ENCODE peak calls at places on chromosomes 11 and 22, in four cellular contexts. L, M, V and E are unnamed samples.

GRCh38 chr22:32623943-32624342 is 149.3 kb downstream of the FBXO7 start:
- DNase-seq in L (peak; percentile 77), M (no peak), V (no peak), E (no peak)

GRCh38 chr22:39651783-39652058 is 81.2 kb downstream of the CACNA1I start:
- DNase-seq in L (no peak), M (no peak), V (no peak), E (no peak)

GRCh38 chr22:26124991-26125725 is 44.1 kb upstream of the SEZ6L start:
- DNase-seq in L (no peak), M (no peak), V (no peak), E (no peak)

GRCh38 chr11:88454881-88455280 is 117.3 kb upstream of the CTSC start:
- DNase-seq in L (no peak), M (no peak), V (no peak), E (no peak)

GRCh38 chr11:127334466-127334865 is 333.9 kb upstream of the KIRREL3 start:
- DNase-seq in L (no peak), M (no peak), V (no peak), E (no peak)

GRCh38 chr11:64304316-64305072 is 830 bp upstream of the ESRRA start:
- DNase-seq in L (peak; percentile 88), M (peak; percentile 92), V (peak; percentile 98), E (peak; percentile 53)

GRCh38 chr11:59776210-59777066 is 21.3 kb downstream of the STX3 start:
- DNase-seq in L (no peak), M (no peak), V (peak; percentile 96), E (no peak)

GRCh38 chr22:45544588-45545170 is 42.0 kb downstream of the FBLN1 start:
- DNase-seq in L (no peak), M (no peak), V (no peak), E (no peak)

GRCh38 chr22:50701076-50701419 is 28.4 kb downstream of the SHANK3 start:
- DNase-seq in L (peak; percentile 9), M (no peak), V (no peak), E (no peak)

GRCh38 chr22:32607086-32607485 is 132.5 kb downstream of the FBXO7 start:
- DNase-seq in L (no peak), M (no peak), V (no peak), E (no peak)

GRCh38 chr22:25666308-25666707 is 75.7 kb upstream of the MYO18B start:
- DNase-seq in L (peak; percentile 76), M (no peak), V (peak; percentile 29), E (no peak)

GRCh38 chr11:95641506-95641905 is 148.1 kb downstream of the FAM76B start:
- DNase-seq in L (peak; percentile 37), M (no peak), V (no peak), E (no peak)

GRCh38 chr22:49199224-49199623 is 628.4 kb downstream of the BRD1 start:
- DNase-seq in L (no peak), M (no peak), V (no peak), E (no peak)

GRCh38 chr11:6646631-6647281 is 8.9 kb downstream of the DCHS1 start:
- DNase-seq in L (peak; percentile 57), M (no peak), V (no peak), E (no peak)

GRCh38 chr11:116697011-116697410 is 75.8 kb downstream of the BUD13 start:
- DNase-seq in L (no peak), M (no peak), V (no peak), E (no peak)

GRCh38 chr11:66272600-66272999 is 4.2 kb downstream of the RAB1B start:
- DNase-seq in L (no peak), M (no peak), V (no peak), E (no peak)

GRCh38 chr11:20131744-20132666 is 28.3 kb downstream of the DBX1 start:
- DNase-seq in L (peak; percentile 77), M (peak; percentile 64), V (peak; percentile 63), E (peak; percentile 46)

GRCh38 chr11:73415854-73416615 is 39.8 kb downstream of the RELT start:
- DNase-seq in L (no peak), M (no peak), V (no peak), E (no peak)

GRCh38 chr22:21803859-21804258 is 63.6 kb downstream of the MAPK1 start:
- DNase-seq in L (no peak), M (no peak), V (no peak), E (no peak)

GRCh38 chr11:19345848-19346681 is 105.3 kb upstream of the E2F8 start:
- DNase-seq in L (no peak), M (no peak), V (no peak), E (peak; percentile 36)

GRCh38 chr11:87428266-87428665 is 390.5 kb downstream of the TMEM135 start:
- DNase-seq in L (no peak), M (no peak), V (no peak), E (no peak)

GRCh38 chr11:134562941-134563471 is 151.0 kb upstream of the B3GAT1 start:
- DNase-seq in L (no peak), M (no peak), V (no peak), E (no peak)

GRCh38 chr11:1694064-1694845 is 2.7 kb upstream of the KRTAP5-6 start:
- DNase-seq in L (peak; percentile 89), M (peak; percentile 66), V (peak; percentile 95), E (peak; percentile 69)

GRCh38 chr11:58905716-58906547 is 33.4 kb upstream of the GLYATL1 start:
- DNase-seq in L (no peak), M (no peak), V (no peak), E (peak; percentile 48)

GRCh38 chr11:76768091-76769047 is 14.8 kb upstream of the TSKU start:
- DNase-seq in L (no peak), M (no peak), V (peak; percentile 72), E (peak; percentile 73)

GRCh38 chr11:12123177-12123576 is 12.8 kb downstream of the MICAL2 start:
- DNase-seq in L (no peak), M (no peak), V (no peak), E (no peak)

GRCh38 chr11:129375731-129376657 is at the start of gene BARX2:
- DNase-seq in L (no peak), M (peak; percentile 94), V (peak; percentile 92), E (peak; percentile 65)